ENCODE peak calls at places on chromosomes 12 and 14, in five cellular contexts. One of them, this sample, is unnamed.

GRCh38 chr14:82422186-82422585 is 888.5 kb upstream of the SEL1L start:
- DNase-seq in head of caudate nucleus: no peak
- DNase-seq in stimulated activated CD4-positive, alpha-beta T cell treated with anti-CD3 and anti-CD28 coated beads, Interleukin-15, amount 100 ng/mL, for 1 hour: no peak
- DNase-seq in T-helper 2 cell: no peak
- DNase-seq in fibroblast of mammary gland: no peak
- DNase-seq in this sample: no peak

GRCh38 chr12:26334621-26335124 is 139.3 kb downstream of the SSPN start:
- DNase-seq in head of caudate nucleus: peak
- DNase-seq in stimulated activated CD4-positive, alpha-beta T cell treated with anti-CD3 and anti-CD28 coated beads, Interleukin-15, amount 100 ng/mL, for 1 hour: no peak
- DNase-seq in T-helper 2 cell: no peak
- DNase-seq in fibroblast of mammary gland: no peak
- DNase-seq in this sample: no peak

GRCh38 chr14:58777541-58777979 is 139.8 kb downstream of the DACT1 start:
- DNase-seq in head of caudate nucleus: no peak
- DNase-seq in stimulated activated CD4-positive, alpha-beta T cell treated with anti-CD3 and anti-CD28 coated beads, Interleukin-15, amount 100 ng/mL, for 1 hour: no peak
- DNase-seq in T-helper 2 cell: no peak
- DNase-seq in fibroblast of mammary gland: no peak
- DNase-seq in this sample: peak

GRCh38 chr14:49428076-49428475 is 158.1 kb downstream of the RPS29 start:
- DNase-seq in head of caudate nucleus: no peak
- DNase-seq in stimulated activated CD4-positive, alpha-beta T cell treated with anti-CD3 and anti-CD28 coated beads, Interleukin-15, amount 100 ng/mL, for 1 hour: no peak
- DNase-seq in T-helper 2 cell: no peak
- DNase-seq in fibroblast of mammary gland: no peak
- DNase-seq in this sample: no peak

GRCh38 chr12:64029013-64029857 is 184.7 kb downstream of the SRGAP1 start:
- DNase-seq in head of caudate nucleus: no peak
- DNase-seq in stimulated activated CD4-positive, alpha-beta T cell treated with anti-CD3 and anti-CD28 coated beads, Interleukin-15, amount 100 ng/mL, for 1 hour: no peak
- DNase-seq in T-helper 2 cell: no peak
- DNase-seq in fibroblast of mammary gland: peak
- DNase-seq in this sample: peak

GRCh38 chr12:11517080-11517479 is 121.7 kb upstream of the PRB2 start:
- DNase-seq in head of caudate nucleus: no peak
- DNase-seq in stimulated activated CD4-positive, alpha-beta T cell treated with anti-CD3 and anti-CD28 coated beads, Interleukin-15, amount 100 ng/mL, for 1 hour: no peak
- DNase-seq in T-helper 2 cell: no peak
- DNase-seq in fibroblast of mammary gland: no peak
- DNase-seq in this sample: no peak

GRCh38 chr14:32453857-32454810 is 125.0 kb downstream of the AKAP6 start:
- DNase-seq in head of caudate nucleus: no peak
- DNase-seq in stimulated activated CD4-positive, alpha-beta T cell treated with anti-CD3 and anti-CD28 coated beads, Interleukin-15, amount 100 ng/mL, for 1 hour: no peak
- DNase-seq in T-helper 2 cell: no peak
- DNase-seq in fibroblast of mammary gland: no peak
- DNase-seq in this sample: no peak

GRCh38 chr14:85542623-85543022 is 12.7 kb downstream of the FLRT2 start:
- DNase-seq in head of caudate nucleus: no peak
- DNase-seq in stimulated activated CD4-positive, alpha-beta T cell treated with anti-CD3 and anti-CD28 coated beads, Interleukin-15, amount 100 ng/mL, for 1 hour: no peak
- DNase-seq in T-helper 2 cell: no peak
- DNase-seq in fibroblast of mammary gland: no peak
- DNase-seq in this sample: no peak

GRCh38 chr12:12157424-12157823 is 86.7 kb downstream of the BCL2L14 start:
- DNase-seq in head of caudate nucleus: no peak
- DNase-seq in stimulated activated CD4-positive, alpha-beta T cell treated with anti-CD3 and anti-CD28 coated beads, Interleukin-15, amount 100 ng/mL, for 1 hour: no peak
- DNase-seq in T-helper 2 cell: no peak
- DNase-seq in fibroblast of mammary gland: peak
- DNase-seq in this sample: no peak

GRCh38 chr12:76310110-76310509 is 38.1 kb downstream of the BBS10 start:
- DNase-seq in head of caudate nucleus: no peak
- DNase-seq in stimulated activated CD4-positive, alpha-beta T cell treated with anti-CD3 and anti-CD28 coated beads, Interleukin-15, amount 100 ng/mL, for 1 hour: no peak
- DNase-seq in T-helper 2 cell: no peak
- DNase-seq in fibroblast of mammary gland: peak
- DNase-seq in this sample: peak

GRCh38 chr14:74964787-74965769 is 9.7 kb upstream of the PGF start:
- DNase-seq in head of caudate nucleus: no peak
- DNase-seq in stimulated activated CD4-positive, alpha-beta T cell treated with anti-CD3 and anti-CD28 coated beads, Interleukin-15, amount 100 ng/mL, for 1 hour: no peak
- DNase-seq in T-helper 2 cell: no peak
- DNase-seq in fibroblast of mammary gland: peak
- DNase-seq in this sample: peak

GRCh38 chr12:104360157-104360556 is 56.6 kb downstream of the EID3 start:
- DNase-seq in head of caudate nucleus: no peak
- DNase-seq in stimulated activated CD4-positive, alpha-beta T cell treated with anti-CD3 and anti-CD28 coated beads, Interleukin-15, amount 100 ng/mL, for 1 hour: no peak
- DNase-seq in T-helper 2 cell: no peak
- DNase-seq in fibroblast of mammary gland: peak
- DNase-seq in this sample: peak

GRCh38 chr12:39581592-39581991 is 38.0 kb downstream of the ABCD2 start:
- DNase-seq in head of caudate nucleus: no peak
- DNase-seq in stimulated activated CD4-positive, alpha-beta T cell treated with anti-CD3 and anti-CD28 coated beads, Interleukin-15, amount 100 ng/mL, for 1 hour: no peak
- DNase-seq in T-helper 2 cell: no peak
- DNase-seq in fibroblast of mammary gland: peak
- DNase-seq in this sample: no peak